ENCODE peak calls at places on chromosomes 7 and 10, in seven cellular contexts. U is NCI-H1092, W is DMS153, E is HEK293T, H is CMK, S is AG09319, Q is MV-4-11. O is an unnamed sample.

GRCh38 chr10:43211030-43211429 is 55.8 kb downstream of the RASGEF1A start:
- DNase-seq in U (no peak), W (no peak), E (no peak), H (no peak), S (no peak), Q (no peak), O (no peak)

GRCh38 chr10:7345717-7346116 is 65.1 kb downstream of the SFMBT2 start:
- DNase-seq in U (no peak), W (no peak), E (no peak), H (no peak), S (no peak), Q (no peak), O (no peak)

GRCh38 chr10:79488303-79488702 is 24.0 kb upstream of the EIF5AL1 start:
- DNase-seq in U (no peak), W (no peak), E (no peak), H (no peak), S (peak; percentile 76), Q (no peak), O (no peak)

GRCh38 chr10:49282306-49282705 is 16.7 kb upstream of the C10orf71 start:
- DNase-seq in U (no peak), W (no peak), E (no peak), H (no peak), S (no peak), Q (no peak), O (no peak)

GRCh38 chr7:14850039-14850438 is 52.5 kb downstream of the DGKB start:
- DNase-seq in U (no peak), W (no peak), E (no peak), H (no peak), S (no peak), Q (peak; percentile 6), O (no peak)

GRCh38 chr10:43955002-43955596 is 306.4 kb upstream of the ZNF32 start:
- DNase-seq in U (no peak), W (no peak), E (no peak), H (no peak), S (no peak), Q (no peak), O (no peak)

GRCh38 chr10:22984066-22984465 is 56.2 kb downstream of the ARMC3 start:
- DNase-seq in U (no peak), W (no peak), E (no peak), H (no peak), S (no peak), Q (peak; percentile 34), O (peak; percentile 52)

GRCh38 chr10:13056461-13057077 is 43.4 kb upstream of the OPTN start:
- DNase-seq in U (no peak), W (no peak), E (peak; percentile 59), H (no peak), S (no peak), Q (no peak), O (no peak)

GRCh38 chr7:131052285-131052942 is 275.3 kb upstream of the MKLN1 start:
- DNase-seq in U (no peak), W (no peak), E (no peak), H (no peak), S (no peak), Q (peak; percentile 87), O (no peak)

GRCh38 chr10:127243490-127244272 is 47.3 kb upstream of the INSYN2A start:
- DNase-seq in U (no peak), W (no peak), E (peak; percentile 73), H (no peak), S (no peak), Q (peak; percentile 16), O (peak; percentile 18)

GRCh38 chr7:101935521-101936141 is 118.2 kb downstream of the CUX1 start:
- DNase-seq in U (no peak), W (no peak), E (no peak), H (no peak), S (no peak), Q (peak; percentile 53), O (no peak)

GRCh38 chr7:139304517-139304916 is 36.6 kb upstream of the FMC1 start:
- DNase-seq in U (no peak), W (no peak), E (no peak), H (no peak), S (no peak), Q (no peak), O (no peak)

GRCh38 chr7:140674899-140675701 is 2.4 kb downstream of the ADCK2 start:
- DNase-seq in U (no peak), W (peak; percentile 4), E (peak; percentile 65), H (no peak), S (peak; percentile 25), Q (peak; percentile 95), O (peak; percentile 62)

GRCh38 chr7:141686670-141687069 is 15.3 kb downstream of the DENND11 start:
- DNase-seq in U (no peak), W (no peak), E (no peak), H (no peak), S (no peak), Q (no peak), O (no peak)

GRCh38 chr10:12513775-12514663 is 164.7 kb downstream of the CAMK1D start:
- DNase-seq in U (peak; percentile 76), W (peak; percentile 63), E (no peak), H (no peak), S (no peak), Q (no peak), O (no peak)

GRCh38 chr7:45163692-45164052 is 6.1 kb downstream of the RAMP3 start:
- DNase-seq in U (no peak), W (no peak), E (no peak), H (no peak), S (no peak), Q (no peak), O (no peak)

GRCh38 chr7:140673063-140673769 is 471 bp downstream of the ADCK2 start:
- DNase-seq in U (no peak), W (peak; percentile 37), E (peak; percentile 72), H (no peak), S (no peak), Q (no peak), O (peak; percentile 63)

GRCh38 chr7:78039791-78040776 is 241.5 kb downstream of the PHTF2 start:
- DNase-seq in U (no peak), W (no peak), E (peak; percentile 80), H (no peak), S (no peak), Q (peak; percentile 8), O (peak; percentile 70)

GRCh38 chr7:151520419-151521229 is 929 bp upstream of the RHEB start:
- DNase-seq in U (peak; percentile 61), W (peak; percentile 33), E (no peak), H (no peak), S (no peak), Q (no peak), O (peak; percentile 31)

GRCh38 chr10:86795353-86795752 is 38.9 kb downstream of the BMPR1A start:
- DNase-seq in U (no peak), W (peak; percentile 5), E (peak; percentile 64), H (no peak), S (no peak), Q (no peak), O (no peak)

GRCh38 chr10:79259834-79260233 is 87.4 kb upstream of the PPIF start:
- DNase-seq in U (no peak), W (no peak), E (no peak), H (no peak), S (no peak), Q (no peak), O (no peak)

GRCh38 chr7:127968547-127968946 is 62.7 kb downstream of the LRRC4 start:
- DNase-seq in U (no peak), W (no peak), E (no peak), H (no peak), S (no peak), Q (no peak), O (no peak)

GRCh38 chr7:75624134-75624832 is 114.5 kb downstream of the HIP1 start:
- DNase-seq in U (no peak), W (no peak), E (no peak), H (no peak), S (no peak), Q (peak; percentile 95), O (no peak)

GRCh38 chr7:43585521-43585920 is 2.6 kb downstream of the STK17A start:
- DNase-seq in U (no peak), W (no peak), E (no peak), H (no peak), S (peak; percentile 50), Q (peak; percentile 27), O (no peak)

GRCh38 chr10:51090190-51090589 is 15.9 kb downstream of the PRKG1 start:
- DNase-seq in U (no peak), W (no peak), E (no peak), H (no peak), S (no peak), Q (no peak), O (no peak)

GRCh38 chr10:124632566-124632965 is 111.6 kb downstream of the FAM53B start:
- DNase-seq in U (no peak), W (no peak), E (no peak), H (no peak), S (no peak), Q (no peak), O (no peak)